ENCODE peak calls at places on chromosome 3, in seven cellular contexts. One of them, this sample, is unnamed.

GRCh38 chr3:178352300-178353021 is 183.8 kb upstream of the KCNMB2 start:
- DNase-seq in body of pancreas: no peak
- DNase-seq in IMR-90: peak; percentile 86
- DNase-seq in aorta: no peak
- DNase-seq in CD8-positive, alpha-beta memory T cell: no peak
- DNase-seq in A549: peak; percentile 7
- DNase-seq in pancreas: no peak
- DNase-seq in this sample: peak; percentile 74

GRCh38 chr3:20100106-20100605 is 59.9 kb downstream of the KAT2B start:
- DNase-seq in CD8-positive, alpha-beta memory T cell: no peak
- DNase-seq in body of pancreas: no peak
- DNase-seq in aorta: no peak
- DNase-seq in pancreas: no peak
- DNase-seq in IMR-90: no peak
- DNase-seq in A549: no peak
- DNase-seq in this sample: no peak

GRCh38 chr3:170485696-170486095 is 67.0 kb downstream of the CLDN11 start:
- DNase-seq in CD8-positive, alpha-beta memory T cell: no peak
- DNase-seq in IMR-90: no peak
- DNase-seq in A549: no peak
- DNase-seq in pancreas: no peak
- DNase-seq in body of pancreas: no peak
- DNase-seq in aorta: no peak
- DNase-seq in this sample: no peak

GRCh38 chr3:78857494-78858111 is 910.2 kb downstream of the ROBO1 start:
- DNase-seq in IMR-90: no peak
- DNase-seq in aorta: no peak
- DNase-seq in pancreas: no peak
- DNase-seq in CD8-positive, alpha-beta memory T cell: no peak
- DNase-seq in body of pancreas: no peak
- DNase-seq in A549: no peak
- DNase-seq in this sample: no peak

GRCh38 chr3:157290761-157291160 is 130.8 kb upstream of the CCNL1 start:
- DNase-seq in IMR-90: peak; percentile 63
- DNase-seq in CD8-positive, alpha-beta memory T cell: no peak
- DNase-seq in pancreas: no peak
- DNase-seq in aorta: no peak
- DNase-seq in A549: no peak
- DNase-seq in body of pancreas: no peak
- DNase-seq in this sample: no peak

GRCh38 chr3:177935008-177935407 is 601.2 kb upstream of the KCNMB2 start:
- DNase-seq in CD8-positive, alpha-beta memory T cell: no peak
- DNase-seq in IMR-90: no peak
- DNase-seq in A549: no peak
- DNase-seq in pancreas: no peak
- DNase-seq in aorta: no peak
- DNase-seq in body of pancreas: no peak
- DNase-seq in this sample: no peak

GRCh38 chr3:188528390-188528789 is 374.4 kb downstream of the LPP start:
- DNase-seq in IMR-90: no peak
- DNase-seq in pancreas: no peak
- DNase-seq in body of pancreas: no peak
- DNase-seq in A549: no peak
- DNase-seq in CD8-positive, alpha-beta memory T cell: no peak
- DNase-seq in aorta: no peak
- DNase-seq in this sample: no peak

GRCh38 chr3:141050576-141050912 is 603 bp upstream of the SPSB4 start:
- DNase-seq in body of pancreas: peak; percentile 26
- DNase-seq in pancreas: no peak
- DNase-seq in A549: no peak
- DNase-seq in aorta: no peak
- DNase-seq in CD8-positive, alpha-beta memory T cell: no peak
- DNase-seq in IMR-90: no peak
- DNase-seq in this sample: no peak

GRCh38 chr3:72998489-72998888 is 1.9 kb downstream of the PPP4R2 start:
- DNase-seq in IMR-90: no peak
- DNase-seq in A549: no peak
- DNase-seq in pancreas: no peak
- DNase-seq in aorta: no peak
- DNase-seq in CD8-positive, alpha-beta memory T cell: no peak
- DNase-seq in body of pancreas: no peak
- DNase-seq in this sample: no peak

GRCh38 chr3:9224490-9224889 is 25.0 kb downstream of the SRGAP3 start:
- DNase-seq in body of pancreas: no peak
- DNase-seq in aorta: no peak
- DNase-seq in pancreas: no peak
- DNase-seq in IMR-90: no peak
- DNase-seq in A549: no peak
- DNase-seq in CD8-positive, alpha-beta memory T cell: no peak
- DNase-seq in this sample: no peak

GRCh38 chr3:128736598-128736997 is 10.6 kb downstream of the RAB7A start:
- DNase-seq in body of pancreas: no peak
- DNase-seq in aorta: no peak
- DNase-seq in pancreas: no peak
- DNase-seq in A549: no peak
- DNase-seq in CD8-positive, alpha-beta memory T cell: no peak
- DNase-seq in IMR-90: peak; percentile 64
- DNase-seq in this sample: no peak

GRCh38 chr3:130894130-130894872 is 417 bp downstream of the ATP2C1 start:
- DNase-seq in body of pancreas: peak; percentile 50
- DNase-seq in CD8-positive, alpha-beta memory T cell: peak; percentile 54
- DNase-seq in A549: peak; percentile 4
- DNase-seq in aorta: peak; percentile 80
- DNase-seq in IMR-90: no peak
- DNase-seq in pancreas: peak; percentile 16
- DNase-seq in this sample: peak; percentile 38

GRCh38 chr3:47533481-47533880 is 20.0 kb upstream of the ELP6 start:
- DNase-seq in aorta: no peak
- DNase-seq in CD8-positive, alpha-beta memory T cell: no peak
- DNase-seq in body of pancreas: no peak
- DNase-seq in IMR-90: no peak
- DNase-seq in pancreas: no peak
- DNase-seq in A549: no peak
- DNase-seq in this sample: no peak

GRCh38 chr3:10017636-10018292 is 8.5 kb upstream of the FANCD2 start:
- DNase-seq in A549: no peak
- DNase-seq in body of pancreas: no peak
- DNase-seq in pancreas: no peak
- DNase-seq in IMR-90: peak; percentile 89
- DNase-seq in CD8-positive, alpha-beta memory T cell: no peak
- DNase-seq in aorta: no peak
- DNase-seq in this sample: no peak

GRCh38 chr3:61601831-61602230 is 40.5 kb downstream of the PTPRG start:
- DNase-seq in pancreas: no peak
- DNase-seq in aorta: no peak
- DNase-seq in body of pancreas: no peak
- DNase-seq in CD8-positive, alpha-beta memory T cell: no peak
- DNase-seq in A549: no peak
- DNase-seq in IMR-90: peak; percentile 21
- DNase-seq in this sample: no peak

GRCh38 chr3:65761890-65762605 is 276.7 kb downstream of the MAGI1 start:
- DNase-seq in IMR-90: no peak
- DNase-seq in body of pancreas: no peak
- DNase-seq in pancreas: no peak
- DNase-seq in aorta: no peak
- DNase-seq in A549: no peak
- DNase-seq in CD8-positive, alpha-beta memory T cell: no peak
- DNase-seq in this sample: no peak

GRCh38 chr3:98594630-98594961 is 1.2 kb upstream of the CPOX start:
- DNase-seq in IMR-90: no peak
- DNase-seq in body of pancreas: no peak
- DNase-seq in A549: no peak
- DNase-seq in aorta: no peak
- DNase-seq in CD8-positive, alpha-beta memory T cell: no peak
- DNase-seq in pancreas: no peak
- DNase-seq in this sample: no peak

GRCh38 chr3:27591811-27592210 is 107.6 kb upstream of the SLC4A7 start:
- DNase-seq in A549: no peak
- DNase-seq in IMR-90: no peak
- DNase-seq in aorta: no peak
- DNase-seq in pancreas: no peak
- DNase-seq in body of pancreas: no peak
- DNase-seq in CD8-positive, alpha-beta memory T cell: no peak
- DNase-seq in this sample: no peak

GRCh38 chr3:105385179-105385578 is 18.5 kb downstream of the ALCAM start:
- DNase-seq in body of pancreas: no peak
- DNase-seq in A549: no peak
- DNase-seq in IMR-90: peak; percentile 52
- DNase-seq in aorta: no peak
- DNase-seq in CD8-positive, alpha-beta memory T cell: no peak
- DNase-seq in pancreas: no peak
- DNase-seq in this sample: no peak

GRCh38 chr3:147397155-147397888 is 9.0 kb downstream of the ZIC4 start:
- DNase-seq in body of pancreas: no peak
- DNase-seq in pancreas: no peak
- DNase-seq in A549: no peak
- DNase-seq in aorta: no peak
- DNase-seq in CD8-positive, alpha-beta memory T cell: no peak
- DNase-seq in IMR-90: no peak
- DNase-seq in this sample: no peak

GRCh38 chr3:184503647-184504046 is 57.9 kb upstream of the EPHB3 start:
- DNase-seq in CD8-positive, alpha-beta memory T cell: no peak
- DNase-seq in body of pancreas: no peak
- DNase-seq in aorta: no peak
- DNase-seq in A549: no peak
- DNase-seq in pancreas: no peak
- DNase-seq in IMR-90: no peak
- DNase-seq in this sample: no peak

DNA sequence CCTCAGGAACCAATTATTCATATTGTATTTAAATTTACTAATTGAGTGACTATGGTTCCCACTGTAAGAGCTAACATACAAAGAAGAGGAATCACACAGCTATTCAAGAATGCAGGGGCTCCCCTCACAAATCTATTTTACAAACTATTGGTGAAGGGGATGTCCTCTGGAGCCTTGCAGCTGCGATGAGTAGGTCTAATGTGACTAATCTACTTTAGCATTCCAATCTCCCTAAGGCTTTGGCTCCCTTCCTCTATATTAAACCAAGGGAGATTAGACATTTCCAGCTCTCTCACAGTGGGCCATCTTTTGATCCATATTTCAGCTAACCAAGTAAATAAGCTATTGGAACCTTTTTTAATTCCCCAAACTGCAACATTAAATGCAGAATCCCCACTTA is 514.2 kb upstream of the BCHE start:
- DNase-seq in aorta: no peak
- DNase-seq in body of pancreas: no peak
- DNase-seq in pancreas: no peak
- DNase-seq in CD8-positive, alpha-beta memory T cell: no peak
- DNase-seq in A549: no peak
- DNase-seq in IMR-90: no peak
- DNase-seq in this sample: no peak
- H3K9me3 ChIP-seq in aorta: no peaks in the 10 kb centered on the region
- H3K9me3 ChIP-seq in body of pancreas: no peaks in the 10 kb centered on the region
- H3K9me3 ChIP-seq in pancreas: no peaks in the 10 kb centered on the region
- H3K9me3 ChIP-seq in CD8-positive, alpha-beta memory T cell: peaks cover 6% of the 10 kb centered on the region
- H3K9me3 ChIP-seq in A549: no peaks in the 10 kb centered on the region
- H3K9me3 ChIP-seq in IMR-90: peaks cover 12% of the 10 kb centered on the region
- H3K9me3 ChIP-seq in this sample: no peaks in the 10 kb centered on the region

GRCh38 chr3:51388286-51389029 is 2.6 kb upstream of the RBM15B start:
- DNase-seq in CD8-positive, alpha-beta memory T cell: no peak
- DNase-seq in IMR-90: peak; percentile 20
- DNase-seq in body of pancreas: peak; percentile 30
- DNase-seq in pancreas: no peak
- DNase-seq in A549: no peak
- DNase-seq in aorta: peak; percentile 16
- DNase-seq in this sample: peak; percentile 50
- H3K4me1 ChIP-seq in CD8-positive, alpha-beta memory T cell: peaks cover 69% of the 10 kb centered on the region
- H3K4me1 ChIP-seq in IMR-90: peaks cover 24% of the 10 kb centered on the region
- H3K4me1 ChIP-seq in body of pancreas: peaks cover 74% of the 10 kb centered on the region
- H3K4me1 ChIP-seq in pancreas: peaks cover 25% of the 10 kb centered on the region
- H3K4me1 ChIP-seq in A549: peaks cover 40% of the 10 kb centered on the region
- H3K4me1 ChIP-seq in aorta: peaks cover 2% of the 10 kb centered on the region
- H3K4me1 ChIP-seq in this sample: peaks cover 5% of the 10 kb centered on the region

GRCh38 chr3:191557322-191557721 is 96.4 kb downstream of the PYDC2 start:
- DNase-seq in aorta: no peak
- DNase-seq in IMR-90: no peak
- DNase-seq in pancreas: no peak
- DNase-seq in body of pancreas: no peak
- DNase-seq in CD8-positive, alpha-beta memory T cell: no peak
- DNase-seq in A549: no peak
- DNase-seq in this sample: no peak
- H3K9me3 ChIP-seq in aorta: no peaks in the 10 kb centered on the region
- H3K9me3 ChIP-seq in IMR-90: no peaks in the 10 kb centered on the region
- H3K9me3 ChIP-seq in pancreas: no peaks in the 10 kb centered on the region
- H3K9me3 ChIP-seq in body of pancreas: no peaks in the 10 kb centered on the region
- H3K9me3 ChIP-seq in CD8-positive, alpha-beta memory T cell: no peaks in the 10 kb centered on the region
- H3K9me3 ChIP-seq in A549: no peaks in the 10 kb centered on the region
- H3K9me3 ChIP-seq in this sample: no peaks in the 10 kb centered on the region

GRCh38 chr3:187072582-187072981 is 66.7 kb downstream of the RPL39L start:
- DNase-seq in CD8-positive, alpha-beta memory T cell: no peak
- DNase-seq in aorta: no peak
- DNase-seq in pancreas: no peak
- DNase-seq in IMR-90: no peak
- DNase-seq in A549: no peak
- DNase-seq in body of pancreas: no peak
- DNase-seq in this sample: no peak

GRCh38 chr3:187072102-187072501 is 67.2 kb downstream of the RPL39L start:
- DNase-seq in body of pancreas: no peak
- DNase-seq in CD8-positive, alpha-beta memory T cell: no peak
- DNase-seq in IMR-90: no peak
- DNase-seq in aorta: no peak
- DNase-seq in pancreas: no peak
- DNase-seq in A549: no peak
- DNase-seq in this sample: no peak

GRCh38 chr3:187064210-187065115 is 74.8 kb downstream of the RPL39L start:
- DNase-seq in CD8-positive, alpha-beta memory T cell: no peak
- DNase-seq in body of pancreas: peak; percentile 38
- DNase-seq in pancreas: peak; percentile 38
- DNase-seq in IMR-90: peak; percentile 17
- DNase-seq in A549: no peak
- DNase-seq in aorta: no peak
- DNase-seq in this sample: no peak

GRCh38 chr3:187066228-187066995 is 72.9 kb downstream of the RPL39L start:
- DNase-seq in body of pancreas: peak; percentile 12
- DNase-seq in aorta: no peak
- DNase-seq in IMR-90: peak; percentile 11
- DNase-seq in A549: peak; percentile 46
- DNase-seq in CD8-positive, alpha-beta memory T cell: peak; percentile 43
- DNase-seq in pancreas: no peak
- DNase-seq in this sample: peak; percentile 22

DNA sequence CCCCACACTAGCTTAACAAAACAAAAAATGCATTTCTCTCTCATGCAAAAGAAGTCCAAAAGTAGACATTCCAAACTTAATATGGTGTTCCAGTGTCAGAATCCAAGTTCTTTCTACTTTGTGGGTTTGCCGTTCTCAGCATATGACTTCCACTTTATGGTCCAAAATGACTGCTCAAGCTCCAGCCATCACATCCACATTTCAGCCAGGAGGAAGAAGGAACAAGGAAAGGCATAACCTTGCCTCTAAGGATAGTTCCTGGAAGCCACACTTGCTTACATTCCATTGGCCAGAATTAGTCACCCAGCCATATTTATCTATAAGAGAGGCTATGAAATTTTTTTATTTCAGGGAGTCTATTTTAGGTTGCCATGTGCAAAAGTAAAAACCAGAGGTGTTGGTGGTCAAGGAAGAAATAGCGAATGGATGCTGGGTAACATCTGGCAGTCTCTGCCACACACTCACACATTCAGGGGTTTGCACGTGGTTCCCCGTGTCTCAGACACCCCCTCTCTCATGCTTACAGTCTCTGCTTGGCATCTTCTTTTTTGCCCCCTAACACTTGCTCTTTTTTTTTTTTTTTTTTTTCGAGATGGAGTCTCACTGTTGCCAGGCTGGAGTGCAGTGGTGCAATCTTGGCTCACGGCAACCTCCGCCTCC is 69.3 kb downstream of the RPL39L start:
- DNase-seq in aorta: no peak
- DNase-seq in body of pancreas: no peak
- DNase-seq in A549: no peak
- DNase-seq in IMR-90: peak; percentile 23
- DNase-seq in pancreas: no peak
- DNase-seq in CD8-positive, alpha-beta memory T cell: no peak
- DNase-seq in this sample: no peak
- H3K4me1 ChIP-seq in aorta: no peaks in the 10 kb centered on the region
- H3K4me1 ChIP-seq in body of pancreas: peaks cover 3% of the 10 kb centered on the region
- H3K4me1 ChIP-seq in A549: peaks cover 5% of the 10 kb centered on the region
- H3K4me1 ChIP-seq in IMR-90: no peaks in the 10 kb centered on the region
- H3K4me1 ChIP-seq in pancreas: no peaks in the 10 kb centered on the region
- H3K4me1 ChIP-seq in CD8-positive, alpha-beta memory T cell: peaks cover 22% of the 10 kb centered on the region
- H3K4me1 ChIP-seq in this sample: no peaks in the 10 kb centered on the region